ENCODE peak calls at places on chromosomes 1 and 21, in five cellular contexts. S is heart right ventricle, J is pancreas, B is esophagus muscularis mucosa, D is BJ. H is an unnamed sample. For H3K27me3, the result is how much of the 10 kb centered on the place peaks cover.

GRCh38 chr1:70966018-70966638 is 81.5 kb downstream of the PTGER3 start:
- DNase-seq in S (no peak), J (no peak), B (no peak), D (no peak), H (no peak)

GRCh38 chr1:200337831-200338230 is 72.0 kb downstream of the ZNF281 start:
- DNase-seq in S (no peak), J (no peak), B (no peak), D (no peak), H (no peak)

GRCh38 chr1:187894349-187894748 is 1065.6 kb downstream of the PLA2G4A start:
- DNase-seq in S (no peak), J (no peak), B (no peak), D (no peak), H (no peak)

GRCh38 chr1:39354572-39354971 is 136.9 kb upstream of the BMP8A start:
- DNase-seq in S (no peak), J (no peak), B (no peak), D (no peak), H (no peak)

GRCh38 chr1:175511496-175511895 is 231.9 kb downstream of the TNR start:
- DNase-seq in S (no peak), J (no peak), B (no peak), D (no peak), H (no peak)

GRCh38 chr1:50155564-50155963 is 46.8 kb downstream of the ELAVL4 start:
- DNase-seq in S (no peak), J (no peak), B (no peak), D (no peak), H (no peak)

GRCh38 chr1:194538453-194538852 is 1352.0 kb upstream of the B3GALT2 start:
- DNase-seq in S (no peak), J (no peak), B (no peak), D (no peak), H (no peak)

GRCh38 chr1:87131809-87132663 is 196.6 kb upstream of the LMO4 start:
- DNase-seq in S (peak), J (peak), B (no peak), D (no peak), H (peak)

GRCh38 chr1:192443616-192444015 is 126.8 kb downstream of the RGS21 start:
- DNase-seq in S (no peak), J (no peak), B (no peak), D (no peak), H (no peak)

GRCh38 chr1:214028999-214029406 is 41.2 kb downstream of the PROX1 start:
- DNase-seq in S (no peak), J (no peak), B (no peak), D (no peak), H (no peak)

GRCh38 chr1:198846506-198847010 is 207.7 kb downstream of the PTPRC start:
- DNase-seq in S (no peak), J (no peak), B (no peak), D (no peak), H (no peak)

GRCh38 chr1:200179126-200179780 is 151.7 kb downstream of the NR5A2 start:
- DNase-seq in S (no peak), J (no peak), B (no peak), D (peak), H (no peak)

GRCh38 chr1:45348020-45348419 is 7.8 kb upstream of the MUTYH start:
- DNase-seq in S (no peak), J (no peak), B (no peak), D (no peak), H (no peak)

GRCh38 chr1:1318131-1318652 is 6.3 kb downstream of the INTS11 start:
- DNase-seq in S (peak), J (peak), B (peak), D (peak), H (peak)

GRCh38 chr1:12161662-12162458 is 4.9 kb upstream of the TNFRSF1B start:
- DNase-seq in S (peak), J (peak), B (peak), D (peak), H (peak)

GRCh38 chr21:19557046-19557445 is 1153.5 kb upstream of the TMPRSS15 start:
- DNase-seq in S (no peak), J (no peak), B (no peak), D (no peak), H (no peak)

GRCh38 chr21:38918629-38919346 is 113.1 kb downstream of the ETS2 start:
- DNase-seq in S (no peak), J (no peak), B (no peak), D (no peak), H (no peak)

GRCh38 chr21:35925497-35925896 is 134.8 kb downstream of the SETD4 start:
- DNase-seq in S (no peak), J (peak), B (peak), D (no peak), H (no peak)

GRCh38 chr1:216945506-216946080 is 222.4 kb upstream of the ESRRG start:
- DNase-seq in S (no peak), J (no peak), B (no peak), D (no peak), H (no peak)

GRCh38 chr1:26349886-26350244 is 4.1 kb downstream of the CRYBG2 start:
- DNase-seq in S (no peak), J (no peak), B (no peak), D (no peak), H (no peak)

GRCh38 chr21:45259206-45259795 is 28.4 kb downstream of the POFUT2 start:
- DNase-seq in S (no peak), J (no peak), B (peak), D (no peak), H (no peak)

GRCh38 chr1:190377294-190377693 is 100.4 kb downstream of the BRINP3 start:
- DNase-seq in S (no peak), J (no peak), B (no peak), D (no peak), H (no peak)

GRCh38 chr21:17270234-17270633 is 242.6 kb upstream of the CXADR start:
- DNase-seq in S (no peak), J (no peak), B (no peak), D (peak), H (no peak)

GRCh38 chr1:159913451-159914192 is 11.7 kb downstream of the TAGLN2 start:
- DNase-seq in S (no peak), J (peak), B (no peak), D (no peak), H (no peak)

GRCh38 chr21:37257526-37257966 is 9.6 kb downstream of the VPS26C start:
- DNase-seq in S (no peak), J (peak), B (peak), D (no peak), H (peak)

GRCh38 chr1:23040509-23040908 is 21.2 kb downstream of the KDM1A start:
- DNase-seq in S (no peak), J (no peak), B (no peak), D (no peak), H (no peak)

GRCh38 chr1:116891396-116892072 is 18.2 kb upstream of the PTGFRN start:
- DNase-seq in S (no peak), J (no peak), B (no peak), D (no peak), H (no peak)

GRCh38 chr1:41666991-41667631 is 182.6 kb upstream of the EDN2 start:
- DNase-seq in S (no peak), J (peak), B (no peak), D (no peak), H (no peak)

GRCh38 chr1:20078166-20078565 is 8.2 kb downstream of the PLA2G5 start:
- DNase-seq in S (no peak), J (no peak), B (no peak), D (no peak), H (no peak)

GRCh38 chr1:240906477-240906876 is 294.5 kb upstream of the GREM2 start:
- DNase-seq in S (no peak), J (no peak), B (no peak), D (no peak), H (no peak)

GRCh38 chr1:35559317-35559944 is 1.8 kb downstream of the NCDN start:
- DNase-seq in S (no peak), J (no peak), B (no peak), D (no peak), H (no peak)

GRCh38 chr1:204754821-204755220 is 69.3 kb upstream of the LRRN2 start:
- DNase-seq in S (no peak), J (no peak), B (no peak), D (no peak), H (no peak)

GRCh38 chr1:156671804-156672203 is 5.4 kb downstream of the NES start:
- DNase-seq in S (no peak), J (no peak), B (no peak), D (no peak), H (no peak)
- H3K27me3 ChIP-seq in S (under half), J (under half), B (under half), D (under half), H (under half)

DNA sequence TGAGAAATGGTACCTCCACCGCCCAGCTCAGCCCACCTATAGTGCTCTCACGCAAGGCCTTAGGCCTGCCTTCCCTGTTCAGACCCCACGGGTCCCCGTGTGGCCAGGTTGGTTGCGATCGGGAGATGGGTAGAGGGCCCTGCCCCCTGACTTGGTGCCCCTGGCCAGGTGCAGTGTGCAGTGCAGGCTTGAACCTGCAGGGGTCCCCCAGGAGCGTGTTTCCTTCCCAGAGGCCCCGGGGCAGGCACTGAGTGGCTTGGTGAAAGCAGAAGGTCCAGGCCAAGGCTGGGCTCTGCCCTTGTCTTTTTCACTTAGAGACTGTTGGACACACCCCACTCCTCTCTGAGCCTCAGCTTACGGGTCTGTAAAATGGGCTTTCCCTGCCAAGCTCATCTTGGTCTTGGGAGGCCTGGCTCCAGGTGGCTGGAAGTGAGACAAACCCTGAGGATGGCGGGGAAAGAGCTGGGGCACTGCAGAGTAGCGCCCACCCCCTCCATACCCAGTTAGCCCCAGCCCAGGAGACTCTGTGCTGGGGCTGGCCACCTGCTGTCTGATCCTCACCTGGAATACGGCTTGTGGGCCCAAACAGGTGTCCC is 9.3 kb upstream of the HES5 start:
- DNase-seq in S (no peak), J (no peak), B (no peak), D (no peak), H (no peak)
- TF ChIP-seq CTCF in S (peak), J (no peak), B (peak), D (peak), H (peak)

GRCh38 chr1:232012773-232013386 is 386.3 kb downstream of the DISC1 start:
- DNase-seq in S (peak), J (no peak), B (no peak), D (no peak), H (no peak)
- H3K4me3 ChIP-seq in S (peak), J (no peak), B (peak), D (no peak), H (peak)

GRCh38 chr1:46526013-46526688 is 25.3 kb downstream of the KNCN start:
- DNase-seq in S (no peak), J (no peak), B (no peak), D (no peak), H (peak)
- H3K27me3 ChIP-seq in S (under half), J (under half), B (under half), D (under half), H (under half)

DNA sequence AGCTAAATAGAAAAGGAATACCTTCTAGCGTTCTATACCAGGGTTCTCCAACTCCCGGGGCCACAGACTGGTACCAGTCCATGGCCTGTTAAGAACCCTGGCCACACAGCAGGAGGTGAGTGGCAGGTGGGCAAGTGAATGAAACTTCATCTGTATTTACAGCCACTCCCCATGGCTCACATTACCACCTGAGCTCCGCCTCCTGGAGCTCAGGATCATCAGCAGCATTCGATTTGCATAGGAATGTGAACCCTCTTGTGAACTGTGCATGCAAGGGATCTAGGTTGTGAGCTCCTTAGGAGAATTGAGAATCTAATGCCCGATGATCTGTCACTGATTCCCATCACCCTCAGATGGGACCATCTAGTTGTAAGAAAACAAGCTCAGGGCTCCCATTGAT is 107.3 kb downstream of the KAZN start:
- DNase-seq in S (no peak), J (no peak), B (no peak), D (no peak), H (no peak)
- TF ChIP-seq CTCF in S (no peak), J (no peak), B (no peak), D (no peak), H (no peak)

DNA sequence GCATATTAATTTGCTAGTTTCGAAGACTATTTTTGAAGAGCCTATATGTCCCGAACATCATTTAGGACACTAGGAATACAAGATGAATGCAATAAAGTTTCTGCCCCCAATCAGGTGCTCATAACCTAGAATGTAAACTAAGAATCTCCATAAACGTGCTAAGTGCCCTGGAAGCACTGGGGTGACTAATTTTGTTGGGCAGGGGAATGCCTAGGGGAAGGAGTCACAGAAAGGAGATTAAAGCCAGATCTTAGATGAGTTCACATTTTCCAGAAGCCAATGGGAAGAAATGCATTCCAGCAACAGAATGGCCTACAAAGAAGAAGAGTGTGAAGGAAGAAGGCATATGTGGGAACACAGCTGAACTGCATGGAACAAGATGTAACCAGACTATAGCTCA is 19.5 kb downstream of the SCYL3 start:
- DNase-seq in S (no peak), J (no peak), B (no peak), D (peak), H (no peak)
- H3K4me3 ChIP-seq in S (no peak), J (no peak), B (no peak), D (no peak), H (no peak)

GRCh38 chr1:24556414-24556795 is 518 bp downstream of the NCMAP start:
- DNase-seq in S (no peak), J (no peak), B (no peak), D (no peak), H (no peak)

GRCh38 chr1:24558455-24558854 is 2.6 kb downstream of the NCMAP start:
- DNase-seq in S (no peak), J (no peak), B (no peak), D (no peak), H (no peak)

GRCh38 chr1:24557220-24557619 is 1.3 kb downstream of the NCMAP start:
- DNase-seq in S (no peak), J (no peak), B (no peak), D (no peak), H (no peak)

GRCh38 chr1:24558902-24559791 is 3.3 kb downstream of the NCMAP start:
- DNase-seq in S (peak), J (peak), B (no peak), D (peak), H (peak)

GRCh38 chr1:24557711-24558121 is 1.8 kb downstream of the NCMAP start:
- DNase-seq in S (no peak), J (peak), B (no peak), D (no peak), H (no peak)
- H3K27me3 ChIP-seq in S (under half), J (under half), B (under half), D (under half), H (under half)

H was measured in lower lobe of right lung.